ENCODE peak calls at places on chromosomes 16 and 17, in five cellular contexts. One of them, this sample, is unnamed. For H3K9me3, the result is how much of the 10 kb centered on the place peaks cover.

GRCh38 chr16:77344306-77344705 is 90.5 kb downstream of the ADAMTS18 start:
- DNase-seq in HCT116: no peak
- DNase-seq in prostate gland: no peak
- DNase-seq in SK-N-MC: no peak
- DNase-seq in transverse colon: no peak
- DNase-seq in this sample: no peak

GRCh38 chr17:75785770-75786538 is 1.3 kb downstream of the UNK start:
- DNase-seq in HCT116: no peak
- DNase-seq in prostate gland: no peak
- DNase-seq in SK-N-MC: no peak
- DNase-seq in transverse colon: no peak
- DNase-seq in this sample: no peak

GRCh38 chr17:17439971-17440843 is 36.6 kb upstream of the MED9 start:
- DNase-seq in HCT116: peak
- DNase-seq in prostate gland: no peak
- DNase-seq in SK-N-MC: no peak
- DNase-seq in transverse colon: peak
- DNase-seq in this sample: peak

GRCh38 chr17:37614391-37614790 is 5.2 kb upstream of the SYNRG start:
- DNase-seq in HCT116: no peak
- DNase-seq in prostate gland: no peak
- DNase-seq in SK-N-MC: no peak
- DNase-seq in transverse colon: no peak
- DNase-seq in this sample: no peak

GRCh38 chr16:30585022-30585399 is 486 bp downstream of the ZNF785 start:
- DNase-seq in HCT116: no peak
- DNase-seq in prostate gland: no peak
- DNase-seq in SK-N-MC: no peak
- DNase-seq in transverse colon: peak
- DNase-seq in this sample: no peak

GRCh38 chr16:56203052-56203451 is 11.8 kb downstream of the GNAO1 start:
- DNase-seq in HCT116: peak
- DNase-seq in prostate gland: no peak
- DNase-seq in SK-N-MC: no peak
- DNase-seq in transverse colon: peak
- DNase-seq in this sample: no peak

GRCh38 chr17:66426397-66427033 is 124.1 kb downstream of the PRKCA start:
- DNase-seq in HCT116: peak
- DNase-seq in prostate gland: no peak
- DNase-seq in SK-N-MC: no peak
- DNase-seq in transverse colon: peak
- DNase-seq in this sample: no peak

GRCh38 chr17:18155179-18155578 is 28.4 kb upstream of the ALKBH5 start:
- DNase-seq in HCT116: no peak
- DNase-seq in prostate gland: no peak
- DNase-seq in SK-N-MC: no peak
- DNase-seq in transverse colon: no peak
- DNase-seq in this sample: no peak

GRCh38 chr17:57902800-57903759 is 52.1 kb downstream of the CUEDC1 start:
- DNase-seq in HCT116: peak
- DNase-seq in prostate gland: peak
- DNase-seq in SK-N-MC: no peak
- DNase-seq in transverse colon: peak
- DNase-seq in this sample: peak

GRCh38 chr16:51984395-51984794 is 562.5 kb downstream of the TOX3 start:
- DNase-seq in HCT116: no peak
- DNase-seq in prostate gland: no peak
- DNase-seq in SK-N-MC: no peak
- DNase-seq in transverse colon: no peak
- DNase-seq in this sample: no peak

GRCh38 chr17:41785091-41785875 is 1.2 kb downstream of the JUP start:
- DNase-seq in HCT116: no peak
- DNase-seq in prostate gland: no peak
- DNase-seq in SK-N-MC: no peak
- DNase-seq in transverse colon: peak
- DNase-seq in this sample: no peak

GRCh38 chr16:84084570-84085270 is 32.0 kb downstream of the MBTPS1 start:
- DNase-seq in HCT116: peak
- DNase-seq in prostate gland: peak
- DNase-seq in SK-N-MC: no peak
- DNase-seq in transverse colon: peak
- DNase-seq in this sample: peak

GRCh38 chr16:35363510-35363909 is 1904.1 kb downstream of the TP53TG3F start:
- DNase-seq in HCT116: no peak
- DNase-seq in prostate gland: no peak
- DNase-seq in SK-N-MC: no peak
- DNase-seq in transverse colon: no peak
- DNase-seq in this sample: no peak

GRCh38 chr17:17937450-17937849 is 34.8 kb downstream of the TOM1L2 start:
- DNase-seq in HCT116: no peak
- DNase-seq in prostate gland: no peak
- DNase-seq in SK-N-MC: no peak
- DNase-seq in transverse colon: no peak
- DNase-seq in this sample: no peak

GRCh38 chr16:535446-536405 is 8.2 kb downstream of the CAPN15 start:
- DNase-seq in HCT116: peak
- DNase-seq in prostate gland: no peak
- DNase-seq in SK-N-MC: no peak
- DNase-seq in transverse colon: peak
- DNase-seq in this sample: no peak

GRCh38 chr17:78226752-78227454 is 4.5 kb upstream of the TMEM235 start:
- DNase-seq in HCT116: no peak
- DNase-seq in prostate gland: no peak
- DNase-seq in SK-N-MC: no peak
- DNase-seq in transverse colon: peak
- DNase-seq in this sample: no peak

GRCh38 chr16:67068212-67068753 is 39.3 kb downstream of the CBFB start:
- DNase-seq in HCT116: no peak
- DNase-seq in prostate gland: no peak
- DNase-seq in SK-N-MC: no peak
- DNase-seq in transverse colon: no peak
- DNase-seq in this sample: no peak

GRCh38 chr17:32020943-32021617 is 13.9 kb downstream of the LRRC37B start:
- DNase-seq in HCT116: no peak
- DNase-seq in prostate gland: no peak
- DNase-seq in SK-N-MC: no peak
- DNase-seq in transverse colon: no peak
- DNase-seq in this sample: no peak

GRCh38 chr17:82647593-82648164 is 565 bp downstream of the WDR45B start:
- DNase-seq in HCT116: no peak
- DNase-seq in prostate gland: no peak
- DNase-seq in SK-N-MC: no peak
- DNase-seq in transverse colon: peak
- DNase-seq in this sample: no peak

GRCh38 chr17:65558311-65558682 is 3.2 kb downstream of the AXIN2 start:
- DNase-seq in HCT116: no peak
- DNase-seq in prostate gland: no peak
- DNase-seq in SK-N-MC: no peak
- DNase-seq in transverse colon: no peak
- DNase-seq in this sample: no peak

GRCh38 chr17:80428363-80428762 is 13.4 kb downstream of the ENDOV start:
- DNase-seq in HCT116: no peak
- DNase-seq in prostate gland: no peak
- DNase-seq in SK-N-MC: no peak
- DNase-seq in transverse colon: no peak
- DNase-seq in this sample: no peak

GRCh38 chr16:21613361-21613760 is 14.0 kb downstream of the METTL9 start:
- DNase-seq in HCT116: no peak
- DNase-seq in prostate gland: no peak
- DNase-seq in SK-N-MC: no peak
- DNase-seq in transverse colon: no peak
- DNase-seq in this sample: no peak

GRCh38 chr17:64025732-64026294 is 5.4 kb upstream of the ICAM2 start:
- DNase-seq in HCT116: peak
- DNase-seq in prostate gland: peak
- DNase-seq in SK-N-MC: no peak
- DNase-seq in transverse colon: peak
- DNase-seq in this sample: peak

GRCh38 chr16:15955425-15955824 is 6.0 kb downstream of the ABCC1 start:
- DNase-seq in HCT116: no peak
- DNase-seq in prostate gland: no peak
- DNase-seq in SK-N-MC: no peak
- DNase-seq in transverse colon: no peak
- DNase-seq in this sample: no peak

GRCh38 chr17:3911271-3912053 is 4.8 kb downstream of the P2RX1 start:
- DNase-seq in HCT116: no peak
- DNase-seq in prostate gland: no peak
- DNase-seq in SK-N-MC: no peak
- DNase-seq in transverse colon: peak
- DNase-seq in this sample: no peak

GRCh38 chr17:1158879-1159278 is 20.9 kb downstream of the ABR start:
- DNase-seq in HCT116: no peak
- DNase-seq in prostate gland: no peak
- DNase-seq in SK-N-MC: no peak
- DNase-seq in transverse colon: no peak
- DNase-seq in this sample: no peak

GRCh38 chr17:19237389-19238166 is 412 bp downstream of the EPN2 start:
- DNase-seq in HCT116: no peak
- DNase-seq in prostate gland: peak
- DNase-seq in SK-N-MC: no peak
- DNase-seq in transverse colon: peak
- DNase-seq in this sample: peak

GRCh38 chr16:13077816-13078215 is 176.4 kb downstream of the SHISA9 start:
- DNase-seq in HCT116: no peak
- DNase-seq in prostate gland: no peak
- DNase-seq in SK-N-MC: no peak
- DNase-seq in transverse colon: no peak
- DNase-seq in this sample: no peak

GRCh38 chr17:79919164-79919585 is 79.9 kb upstream of the CBX4 start:
- DNase-seq in HCT116: no peak
- DNase-seq in prostate gland: peak
- DNase-seq in SK-N-MC: no peak
- DNase-seq in transverse colon: peak
- DNase-seq in this sample: peak

GRCh38 chr17:53724726-53725125 is 98.0 kb upstream of the KIF2B start:
- DNase-seq in HCT116: no peak
- DNase-seq in prostate gland: no peak
- DNase-seq in SK-N-MC: no peak
- DNase-seq in transverse colon: no peak
- DNase-seq in this sample: no peak

GRCh38 chr16:23062524-23062923 is 86.7 kb downstream of the USP31 start:
- DNase-seq in HCT116: no peak
- DNase-seq in prostate gland: no peak
- DNase-seq in SK-N-MC: no peak
- DNase-seq in transverse colon: no peak
- DNase-seq in this sample: no peak

GRCh38 chr16:53789159-53789558 is 85.2 kb downstream of the FTO start:
- DNase-seq in HCT116: no peak
- DNase-seq in prostate gland: no peak
- DNase-seq in SK-N-MC: no peak
- DNase-seq in transverse colon: no peak
- DNase-seq in this sample: no peak

GRCh38 chr17:45227101-45227591 is 5.5 kb downstream of the FMNL1 start:
- DNase-seq in HCT116: no peak
- DNase-seq in prostate gland: no peak
- DNase-seq in SK-N-MC: no peak
- DNase-seq in transverse colon: peak
- DNase-seq in this sample: no peak

GRCh38 chr17:83203472-83204221 is 124.2 kb downstream of the METRNL start:
- DNase-seq in HCT116: no peak
- DNase-seq in prostate gland: peak
- DNase-seq in SK-N-MC: no peak
- DNase-seq in transverse colon: peak
- DNase-seq in this sample: no peak

GRCh38 chr17:15258113-15258512 is 7.0 kb downstream of the PMP22 start:
- DNase-seq in HCT116: no peak
- DNase-seq in prostate gland: no peak
- DNase-seq in SK-N-MC: no peak
- DNase-seq in transverse colon: no peak
- DNase-seq in this sample: no peak

GRCh38 chr17:15261063-15261817 is 3.9 kb downstream of the PMP22 start:
- DNase-seq in HCT116: no peak
- DNase-seq in prostate gland: no peak
- DNase-seq in SK-N-MC: no peak
- DNase-seq in transverse colon: peak
- DNase-seq in this sample: peak

GRCh38 chr17:15262291-15263205 is 2.6 kb downstream of the PMP22 start:
- DNase-seq in HCT116: peak
- DNase-seq in prostate gland: peak
- DNase-seq in SK-N-MC: no peak
- DNase-seq in transverse colon: peak
- DNase-seq in this sample: peak

GRCh38 chr17:15261818-15262290 is 3.3 kb downstream of the PMP22 start:
- DNase-seq in HCT116: no peak
- DNase-seq in prostate gland: no peak
- DNase-seq in SK-N-MC: no peak
- DNase-seq in transverse colon: peak
- DNase-seq in this sample: no peak

DNA sequence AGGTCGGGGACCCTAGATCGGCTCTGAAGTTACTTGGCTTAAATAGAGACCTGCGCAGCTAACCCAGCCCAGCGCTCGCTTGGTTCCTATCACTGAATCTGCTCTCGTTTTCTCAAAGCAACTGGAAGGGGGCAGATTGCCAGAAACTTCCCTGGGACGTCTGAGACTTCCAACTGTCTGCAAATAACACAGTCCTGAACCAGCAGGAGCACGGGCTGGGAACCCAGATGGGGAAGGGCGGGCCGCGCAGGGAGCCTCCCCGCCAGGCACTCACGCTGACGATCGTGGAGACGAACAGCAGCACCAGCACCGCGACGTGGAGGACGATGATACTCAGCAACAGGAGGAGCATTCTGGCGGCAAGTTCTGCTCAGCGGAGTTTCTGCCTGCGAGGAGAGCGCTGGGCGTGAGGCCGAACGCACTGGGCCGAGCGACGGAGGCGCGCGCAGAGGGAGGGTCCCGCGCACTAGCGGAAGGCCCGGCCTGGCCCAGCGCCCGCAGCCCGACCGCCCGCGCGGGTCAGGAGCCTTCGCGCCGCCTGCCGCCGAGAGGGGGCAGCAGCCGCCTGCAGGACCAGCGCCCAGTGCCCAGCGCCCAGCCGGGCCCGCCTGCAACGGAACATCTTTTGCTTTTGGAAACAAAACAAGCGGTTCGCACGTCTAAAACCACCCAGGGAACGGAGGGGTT is 4.6 kb downstream of the PMP22 start:
- DNase-seq in HCT116: no peak
- DNase-seq in prostate gland: peak
- DNase-seq in SK-N-MC: no peak
- DNase-seq in transverse colon: peak
- DNase-seq in this sample: peak
- TF ChIP-seq POLR2AphosphoS5 in HCT116: peak
- TF ChIP-seq POLR2AphosphoS5 in prostate gland: peak
- TF ChIP-seq POLR2AphosphoS5 in SK-N-MC: no peak
- TF ChIP-seq POLR2AphosphoS5 in transverse colon: peak
- TF ChIP-seq POLR2AphosphoS5 in this sample: no peak

GRCh38 chr16:81767987-81768592 is 11.0 kb upstream of the PLCG2 start:
- DNase-seq in HCT116: no peak
- DNase-seq in prostate gland: peak
- DNase-seq in SK-N-MC: no peak
- DNase-seq in transverse colon: no peak
- DNase-seq in this sample: no peak
- H3K27ac ChIP-seq in HCT116: no peak
- H3K27ac ChIP-seq in prostate gland: no peak
- H3K27ac ChIP-seq in SK-N-MC: no peak
- H3K27ac ChIP-seq in transverse colon: no peak
- H3K27ac ChIP-seq in this sample: no peak

GRCh38 chr16:26475579-26475978 is 591.1 kb upstream of the C16orf82 start:
- DNase-seq in HCT116: no peak
- DNase-seq in prostate gland: no peak
- DNase-seq in SK-N-MC: peak
- DNase-seq in transverse colon: no peak
- DNase-seq in this sample: no peak
- H3K9me3 ChIP-seq in HCT116: under half
- H3K9me3 ChIP-seq in prostate gland: under half
- H3K9me3 ChIP-seq in SK-N-MC: under half
- H3K9me3 ChIP-seq in transverse colon: under half
- H3K9me3 ChIP-seq in this sample: under half

GRCh38 chr17:4944554-4945175 is 3.7 kb downstream of the PFN1 start:
- DNase-seq in HCT116: no peak
- DNase-seq in prostate gland: no peak
- DNase-seq in SK-N-MC: no peak
- DNase-seq in transverse colon: no peak
- DNase-seq in this sample: no peak
- TF ChIP-seq POLR2AphosphoS5 in HCT116: no peak
- TF ChIP-seq POLR2AphosphoS5 in prostate gland: no peak
- TF ChIP-seq POLR2AphosphoS5 in SK-N-MC: no peak
- TF ChIP-seq POLR2AphosphoS5 in transverse colon: no peak
- TF ChIP-seq POLR2AphosphoS5 in this sample: no peak